ENCODE peak calls at places on chromosomes 7 and 10, in four cellular contexts. One of them, this sample, is unnamed.

GRCh38 chr7:19916011-19916410 is 142.6 kb upstream of the TMEM196 start:
- DNase-seq in endothelial cell: no peak
- DNase-seq in mammary epithelial cell: peak; percentile 38
- DNase-seq in non-pigmented ciliary epithelial cell: no peak
- DNase-seq in this sample: no peak

GRCh38 chr7:140640727-140641531 is at the start of gene DENND2A:
- DNase-seq in mammary epithelial cell: no peak
- DNase-seq in non-pigmented ciliary epithelial cell: no peak
- DNase-seq in endothelial cell: peak; percentile 83
- DNase-seq in this sample: peak; percentile 94

GRCh38 chr10:23535381-23535780 is 96.5 kb downstream of the OTUD1 start:
- DNase-seq in mammary epithelial cell: no peak
- DNase-seq in endothelial cell: no peak
- DNase-seq in non-pigmented ciliary epithelial cell: no peak
- DNase-seq in this sample: no peak

GRCh38 chr10:97762816-97763215 is 9.0 kb downstream of the SFRP5 start:
- DNase-seq in endothelial cell: no peak
- DNase-seq in non-pigmented ciliary epithelial cell: peak; percentile 8
- DNase-seq in mammary epithelial cell: no peak
- DNase-seq in this sample: no peak

GRCh38 chr10:110107430-110107829 is 99.6 kb downstream of the ADD3 start:
- DNase-seq in endothelial cell: no peak
- DNase-seq in mammary epithelial cell: no peak
- DNase-seq in non-pigmented ciliary epithelial cell: no peak
- DNase-seq in this sample: no peak

GRCh38 chr7:138431517-138431916 is 28.5 kb upstream of the TRIM24 start:
- DNase-seq in endothelial cell: no peak
- DNase-seq in mammary epithelial cell: peak; percentile 49
- DNase-seq in non-pigmented ciliary epithelial cell: no peak
- DNase-seq in this sample: no peak

GRCh38 chr10:61792921-61793320 is 108.6 kb upstream of the ARID5B start:
- DNase-seq in endothelial cell: no peak
- DNase-seq in mammary epithelial cell: no peak
- DNase-seq in non-pigmented ciliary epithelial cell: no peak
- DNase-seq in this sample: no peak

GRCh38 chr7:44145419-44145968 is 4.4 kb upstream of the MYL7 start:
- DNase-seq in mammary epithelial cell: no peak
- DNase-seq in endothelial cell: no peak
- DNase-seq in non-pigmented ciliary epithelial cell: no peak
- DNase-seq in this sample: no peak

GRCh38 chr10:12499066-12499465 is 149.7 kb downstream of the CAMK1D start:
- DNase-seq in non-pigmented ciliary epithelial cell: no peak
- DNase-seq in endothelial cell: no peak
- DNase-seq in mammary epithelial cell: no peak
- DNase-seq in this sample: no peak

GRCh38 chr10:110269641-110270318 is 34.9 kb downstream of the SMNDC1 start:
- DNase-seq in mammary epithelial cell: no peak
- DNase-seq in non-pigmented ciliary epithelial cell: no peak
- DNase-seq in endothelial cell: no peak
- DNase-seq in this sample: no peak

GRCh38 chr10:125795111-125795510 is 19.5 kb upstream of the MMP21 start:
- DNase-seq in non-pigmented ciliary epithelial cell: no peak
- DNase-seq in endothelial cell: no peak
- DNase-seq in mammary epithelial cell: no peak
- DNase-seq in this sample: no peak

GRCh38 chr10:112653851-112654250 is 206.8 kb downstream of the VTI1A start:
- DNase-seq in non-pigmented ciliary epithelial cell: no peak
- DNase-seq in mammary epithelial cell: no peak
- DNase-seq in endothelial cell: no peak
- DNase-seq in this sample: no peak

GRCh38 chr7:122675011-122675410 is 23.9 kb downstream of the RNF133 start:
- DNase-seq in non-pigmented ciliary epithelial cell: no peak
- DNase-seq in mammary epithelial cell: peak; percentile 24
- DNase-seq in endothelial cell: no peak
- DNase-seq in this sample: no peak